ENCODE peak calls at places on chromosomes 13 and 19, in six cellular contexts. R, G, X, K, O and F are unnamed samples.

GRCh38 chr13:31191748-31192147 is 8.0 kb upstream of the B3GLCT start:
- DNase-seq in R (no peak), G (no peak), X (no peak), K (no peak), O (no peak), F (no peak)

GRCh38 chr13:33285420-33286124 is at the start of gene STARD13:
- DNase-seq in R (peak), G (peak), X (peak), K (peak), O (peak), F (peak)

GRCh38 chr19:44580366-44580895 is 32.9 kb upstream of the IGSF23 start:
- DNase-seq in R (no peak), G (no peak), X (no peak), K (no peak), O (no peak), F (no peak)

GRCh38 chr13:43861863-43862262 is 17.7 kb downstream of the CCDC122 start:
- DNase-seq in R (no peak), G (no peak), X (no peak), K (no peak), O (no peak), F (no peak)

GRCh38 chr19:53537126-53537522 is 821 bp upstream of the ZNF331 start:
- DNase-seq in R (no peak), G (no peak), X (no peak), K (no peak), O (no peak), F (no peak)

GRCh38 chr19:723247-723646 is 14.5 kb downstream of the PALM start:
- DNase-seq in R (no peak), G (no peak), X (no peak), K (no peak), O (no peak), F (no peak)

GRCh38 chr13:32538234-32538620 is 368 bp downstream of the N4BP2L2 start:
- DNase-seq in R (no peak), G (no peak), X (no peak), K (peak), O (peak), F (peak)

GRCh38 chr13:66099825-66100224 is 1130.3 kb downstream of the PCDH9 start:
- DNase-seq in R (no peak), G (no peak), X (no peak), K (no peak), O (no peak), F (no peak)

GRCh38 chr13:79913141-79913827 is 427.6 kb downstream of the SPRY2 start:
- DNase-seq in R (no peak), G (no peak), X (no peak), K (no peak), O (no peak), F (no peak)

GRCh38 chr13:94859812-94860210 is 147.5 kb upstream of the SOX21 start:
- DNase-seq in R (no peak), G (no peak), X (no peak), K (no peak), O (no peak), F (no peak)

GRCh38 chr19:49923055-49924003 is 5.7 kb upstream of the ATF5 start:
- DNase-seq in R (no peak), G (no peak), X (no peak), K (no peak), O (no peak), F (no peak)

GRCh38 chr13:106467406-106468122 is 67.9 kb downstream of the EFNB2 start:
- DNase-seq in R (no peak), G (no peak), X (peak), K (no peak), O (no peak), F (no peak)

GRCh38 chr13:59568306-59568705 is 595.4 kb downstream of the DIAPH3 start:
- DNase-seq in R (no peak), G (no peak), X (peak), K (no peak), O (no peak), F (no peak)

GRCh38 chr13:78603240-78603947 is at the start of gene POU4F1:
- DNase-seq in R (peak), G (peak), X (peak), K (peak), O (peak), F (no peak)

GRCh38 chr13:43815204-43815603 is 28.4 kb upstream of the ENOX1 start:
- DNase-seq in R (no peak), G (no peak), X (peak), K (peak), O (no peak), F (peak)

GRCh38 chr19:47483800-47484690 is at the start of gene KPTN:
- DNase-seq in R (peak), G (peak), X (peak), K (peak), O (peak), F (peak)

GRCh38 chr13:22063416-22064124 is 392.7 kb downstream of the FGF9 start:
- DNase-seq in R (no peak), G (no peak), X (no peak), K (no peak), O (no peak), F (no peak)

GRCh38 chr19:7863157-7863970 is 10.8 kb downstream of the PRR36 start:
- DNase-seq in R (no peak), G (peak), X (peak), K (no peak), O (peak), F (no peak)

GRCh38 chr13:102197193-102197592 is 204.7 kb downstream of the FGF14 start:
- DNase-seq in R (no peak), G (peak), X (peak), K (peak), O (no peak), F (peak)

DNA sequence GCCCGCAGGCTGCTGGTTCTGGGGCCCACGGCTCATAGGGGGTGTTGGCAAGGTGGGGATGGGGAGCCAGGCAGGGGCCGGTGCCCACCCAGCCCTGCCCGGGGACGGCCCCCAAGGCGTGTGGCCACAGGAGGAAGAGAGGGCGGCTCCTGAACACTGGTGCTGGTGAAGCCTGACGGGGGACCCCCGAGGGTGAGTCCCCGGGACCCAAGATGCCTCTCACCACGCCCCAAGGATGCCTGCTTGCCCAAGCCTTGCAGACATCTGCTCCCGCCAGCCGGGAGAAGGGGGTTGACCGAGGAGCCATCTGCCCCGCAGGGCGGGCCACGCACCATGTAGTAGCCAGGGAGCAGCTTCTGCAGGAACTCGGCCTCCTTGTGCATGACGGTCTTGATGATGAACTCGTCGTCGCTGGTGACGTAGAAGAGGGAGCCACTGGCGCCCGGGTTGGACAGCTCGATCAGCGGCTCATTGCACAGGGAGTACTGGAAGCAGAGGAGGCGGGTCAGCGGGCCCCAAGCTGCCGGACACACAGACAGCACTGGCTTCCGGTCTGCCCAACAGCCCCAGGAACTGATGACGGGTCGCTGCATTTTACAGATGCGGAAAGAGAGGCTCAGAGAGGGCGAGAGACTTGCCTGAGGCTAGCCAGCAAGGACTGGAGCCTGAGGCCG is 29.6 kb upstream of the CACTIN start:
- DNase-seq in R (no peak), G (no peak), X (no peak), K (peak), O (no peak), F (peak)
- H2BK15ac ChIP-seq in R (no peak), G (no peak), X (no peak), K (peak), O (no peak), F (peak)

GRCh38 chr19:1889907-1890306 is 4.6 kb upstream of the ABHD17A start:
- DNase-seq in R (no peak), G (no peak), X (no peak), K (no peak), O (no peak), F (no peak)

GRCh38 chr19:1883784-1884183 is 1.5 kb downstream of the ABHD17A start:
- DNase-seq in R (no peak), G (no peak), X (no peak), K (no peak), O (no peak), F (no peak)

GRCh38 chr19:1884291-1884718 is 991 bp downstream of the ABHD17A start:
- DNase-seq in R (no peak), G (no peak), X (no peak), K (no peak), O (no peak), F (no peak)

GRCh38 chr19:1884719-1885334 is 469 bp downstream of the ABHD17A start:
- DNase-seq in R (no peak), G (peak), X (no peak), K (no peak), O (no peak), F (peak)

GRCh38 chr19:1888385-1888784 is 3.1 kb upstream of the ABHD17A start:
- DNase-seq in R (no peak), G (no peak), X (no peak), K (no peak), O (no peak), F (no peak)
- H2BK15ac ChIP-seq in R (peak), G (no peak), X (no peak), K (no peak), O (no peak), F (no peak)

GRCh38 chr19:41917676-41918075 is 10.6 kb downstream of the ERFL start:
- DNase-seq in R (no peak), G (no peak), X (no peak), K (no peak), O (no peak), F (no peak)
- H2BK15ac ChIP-seq in R (no peak), G (no peak), X (no peak), K (no peak), O (no peak), F (peak)

GRCh38 chr19:10450853-10451609 is 30.7 kb downstream of the PDE4A start:
- DNase-seq in R (no peak), G (peak), X (peak), K (no peak), O (peak), F (no peak)
- H2BK15ac ChIP-seq in R (no peak), G (no peak), X (no peak), K (no peak), O (no peak), F (no peak)

GRCh38 chr19:16628183-16628983 is at the start of gene MED26:
- DNase-seq in R (peak), G (peak), X (peak), K (peak), O (peak), F (peak)
- H2BK15ac ChIP-seq in R (peak), G (no peak), X (no peak), K (no peak), O (no peak), F (peak)

DNA sequence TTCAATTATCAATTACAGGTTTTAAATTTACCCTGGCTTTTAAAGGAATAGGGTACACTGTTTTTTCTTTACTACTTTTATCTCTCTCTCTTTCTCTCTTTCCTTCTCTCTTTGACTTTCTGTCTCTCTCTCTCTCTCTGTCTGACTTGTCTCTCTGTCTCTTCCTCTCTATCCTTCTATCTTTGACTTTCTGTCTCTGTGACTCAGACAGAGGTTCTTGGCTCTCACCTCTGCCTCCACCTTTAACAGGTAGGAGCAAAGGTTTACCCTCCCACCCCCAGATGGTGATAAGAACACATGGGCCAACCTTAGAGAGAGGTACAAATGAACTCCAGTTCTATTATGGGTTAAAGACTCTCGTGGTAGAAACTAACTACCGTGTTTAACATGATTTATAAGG is 20.3 kb upstream of the FAM124A start:
- DNase-seq in R (no peak), G (no peak), X (no peak), K (no peak), O (no peak), F (no peak)
- H2BK15ac ChIP-seq in R (no peak), G (no peak), X (no peak), K (no peak), O (peak), F (no peak)

GRCh38 chr13:89806594-89806993 is 1540.9 kb upstream of the MIR17HG start:
- DNase-seq in R (no peak), G (no peak), X (no peak), K (no peak), O (no peak), F (no peak)
- H2BK15ac ChIP-seq in R (no peak), G (no peak), X (no peak), K (no peak), O (no peak), F (no peak)

DNA sequence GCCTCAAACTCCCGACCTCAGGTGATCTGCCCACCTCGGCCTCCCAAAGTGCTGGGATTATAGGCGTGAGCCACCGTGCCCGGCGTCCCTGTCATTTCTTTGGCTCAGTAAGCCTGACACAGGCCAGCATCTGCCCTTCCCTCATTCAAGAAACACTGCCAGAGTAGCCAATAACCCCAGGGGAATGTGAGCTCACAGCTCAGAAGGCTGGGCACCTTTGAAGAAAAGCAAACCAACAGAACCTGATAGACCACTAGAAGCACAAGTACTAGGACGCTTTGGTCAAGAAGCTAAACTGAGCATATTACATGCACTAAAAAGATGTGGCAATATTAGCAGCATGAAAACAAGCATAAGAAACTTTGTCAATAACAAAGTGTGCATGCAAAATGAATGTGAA is 14.2 kb downstream of the SIGLEC5 start:
- DNase-seq in R (no peak), G (no peak), X (no peak), K (no peak), O (no peak), F (no peak)
- H2BK15ac ChIP-seq in R (no peak), G (no peak), X (no peak), K (no peak), O (no peak), F (no peak)

DNA sequence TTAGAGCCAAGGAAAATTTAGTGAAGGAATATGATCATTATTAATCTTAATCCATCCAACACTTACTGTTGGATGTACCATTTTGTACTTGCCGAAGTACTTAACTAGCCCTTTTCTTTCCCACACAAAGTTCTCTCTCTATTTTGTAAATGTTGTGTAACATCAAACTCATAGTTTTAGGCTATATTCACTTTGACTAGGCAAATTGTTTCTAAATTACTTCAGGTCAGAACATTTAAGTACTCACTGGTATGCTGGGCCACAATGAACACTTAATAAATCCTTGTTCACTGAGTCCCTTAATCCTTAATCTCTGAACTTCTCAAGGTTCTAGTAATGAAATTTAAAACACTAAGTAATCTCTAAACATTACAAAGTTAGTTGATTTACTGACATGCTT is 49.3 kb upstream of the EEF1AKMT1 start:
- DNase-seq in R (no peak), G (no peak), X (no peak), K (peak), O (no peak), F (no peak)
- H2BK15ac ChIP-seq in R (no peak), G (no peak), X (no peak), K (no peak), O (no peak), F (no peak)